ENCODE peak calls at places on chromosomes 2 and 18, in five cellular contexts. R is heart right ventricle; Z is IMR-90; S is CD8-positive, alpha-beta T cell; O is AG09309. X is an unnamed sample.

GRCh38 chr18:66495844-66496243 is 108.0 kb downstream of the CDH19 start:
- DNase-seq in R (peak), Z (no peak), S (no peak), O (no peak), X (no peak)

GRCh38 chr2:37610638-37611289 is 60.7 kb downstream of the CDC42EP3 start:
- DNase-seq in R (no peak), Z (no peak), S (no peak), O (peak), X (peak)

GRCh38 chr2:231463698-231464575 is at the start of gene NCL:
- DNase-seq in R (peak), Z (peak), S (peak), O (peak), X (peak)

GRCh38 chr2:144942516-144943256 is 422.8 kb upstream of the ZEB2 start:
- DNase-seq in R (no peak), Z (peak), S (no peak), O (no peak), X (peak)

GRCh38 chr2:134718956-134719814 is at the start of gene TMEM163:
- DNase-seq in R (peak), Z (no peak), S (peak), O (no peak), X (no peak)

GRCh38 chr18:13246591-13246990 is 28.0 kb downstream of the LDLRAD4 start:
- DNase-seq in R (no peak), Z (no peak), S (no peak), O (no peak), X (no peak)

GRCh38 chr2:218009191-218010114 is 6.7 kb upstream of the TNS1 start:
- DNase-seq in R (no peak), Z (no peak), S (no peak), O (no peak), X (no peak)

GRCh38 chr2:232772540-232772939 is 3.8 kb downstream of the KCNJ13 start:
- DNase-seq in R (no peak), Z (no peak), S (no peak), O (no peak), X (no peak)

GRCh38 chr2:27715318-27716165 is 51.9 kb downstream of the SLC4A1AP start:
- DNase-seq in R (peak), Z (peak), S (peak), O (no peak), X (peak)

GRCh38 chr2:203533696-203534471 is 1.2 kb downstream of the RAPH1 start:
- DNase-seq in R (no peak), Z (peak), S (no peak), O (peak), X (peak)

GRCh38 chr2:121185571-121186074 is 99.4 kb downstream of the TFCP2L1 start:
- DNase-seq in R (no peak), Z (no peak), S (no peak), O (no peak), X (no peak)

GRCh38 chr18:42559292-42559691 is 556.2 kb downstream of the RIT2 start:
- DNase-seq in R (no peak), Z (no peak), S (no peak), O (no peak), X (no peak)

GRCh38 chr2:98180456-98180855 is 93.5 kb downstream of the VWA3B start:
- DNase-seq in R (no peak), Z (no peak), S (no peak), O (no peak), X (no peak)

GRCh38 chr2:98172951-98173350 is 86.0 kb downstream of the VWA3B start:
- DNase-seq in R (no peak), Z (no peak), S (no peak), O (no peak), X (no peak)

GRCh38 chr2:98170076-98170475 is 83.1 kb downstream of the VWA3B start:
- DNase-seq in R (no peak), Z (no peak), S (no peak), O (no peak), X (no peak)

GRCh38 chr2:98172150-98172765 is 85.3 kb downstream of the VWA3B start:
- DNase-seq in R (peak), Z (no peak), S (no peak), O (no peak), X (no peak)

DNA sequence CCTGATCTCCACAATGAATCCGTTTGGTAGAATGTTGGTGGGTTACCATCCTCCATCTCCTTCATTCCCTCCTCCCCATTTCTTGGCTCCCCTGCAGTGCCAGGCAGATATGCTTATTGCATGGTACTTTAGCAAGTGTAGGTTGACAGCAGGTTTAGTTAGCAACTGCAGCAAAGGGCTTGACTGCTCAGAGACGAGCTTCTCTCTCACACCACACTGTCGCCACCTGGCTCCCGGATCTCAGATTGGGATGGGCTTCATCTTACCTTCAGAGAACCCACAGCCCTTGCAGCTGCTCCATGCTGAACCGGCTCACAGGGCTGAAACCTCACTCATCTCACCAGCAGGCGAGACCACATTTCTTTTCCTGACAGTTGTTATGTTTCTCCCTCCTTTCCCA is 88.8 kb downstream of the VWA3B start:
- DNase-seq in R (no peak), Z (no peak), S (no peak), O (no peak), X (no peak)
- TF ChIP-seq CTCF in R (peak), Z (no peak), S (no peak), O (no peak), X (no peak)

DNA sequence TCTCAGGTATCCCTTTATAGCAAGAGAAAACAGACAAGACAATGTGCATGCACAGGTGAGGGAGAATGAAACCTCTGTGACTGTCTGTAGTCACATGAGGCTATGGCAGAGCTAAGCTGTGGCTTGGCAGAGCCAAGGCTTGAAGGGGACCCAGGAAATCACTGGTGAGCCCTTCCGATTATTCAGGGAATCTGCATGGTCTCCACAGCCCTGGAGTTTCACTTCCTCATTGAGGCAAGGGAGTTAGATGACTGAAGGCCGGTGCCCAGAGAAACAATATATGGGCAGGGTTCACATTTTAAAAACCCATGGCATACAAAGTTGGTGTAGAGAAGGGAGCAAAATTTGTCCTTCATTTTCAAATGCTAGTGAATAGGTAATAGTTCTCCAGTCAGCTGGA is 144.4 kb upstream of the REV1 start:
- DNase-seq in R (no peak), Z (no peak), S (no peak), O (no peak), X (no peak)
- H3K4me3 ChIP-seq in R (no peak), Z (no peak), S (no peak), O (no peak), X (no peak)

GRCh38 chr2:10221443-10221842 is 81.3 kb upstream of the HPCAL1 start:
- DNase-seq in R (no peak), Z (no peak), S (no peak), O (no peak), X (no peak)

GRCh38 chr2:10223471-10223870 is 79.2 kb upstream of the HPCAL1 start:
- DNase-seq in R (no peak), Z (no peak), S (no peak), O (no peak), X (no peak)

GRCh38 chr2:10220516-10221391 is 82.0 kb upstream of the HPCAL1 start:
- DNase-seq in R (no peak), Z (peak), S (no peak), O (peak), X (peak)

GRCh38 chr2:10223932-10224720 is 78.6 kb upstream of the HPCAL1 start:
- DNase-seq in R (no peak), Z (no peak), S (no peak), O (no peak), X (no peak)

DNA sequence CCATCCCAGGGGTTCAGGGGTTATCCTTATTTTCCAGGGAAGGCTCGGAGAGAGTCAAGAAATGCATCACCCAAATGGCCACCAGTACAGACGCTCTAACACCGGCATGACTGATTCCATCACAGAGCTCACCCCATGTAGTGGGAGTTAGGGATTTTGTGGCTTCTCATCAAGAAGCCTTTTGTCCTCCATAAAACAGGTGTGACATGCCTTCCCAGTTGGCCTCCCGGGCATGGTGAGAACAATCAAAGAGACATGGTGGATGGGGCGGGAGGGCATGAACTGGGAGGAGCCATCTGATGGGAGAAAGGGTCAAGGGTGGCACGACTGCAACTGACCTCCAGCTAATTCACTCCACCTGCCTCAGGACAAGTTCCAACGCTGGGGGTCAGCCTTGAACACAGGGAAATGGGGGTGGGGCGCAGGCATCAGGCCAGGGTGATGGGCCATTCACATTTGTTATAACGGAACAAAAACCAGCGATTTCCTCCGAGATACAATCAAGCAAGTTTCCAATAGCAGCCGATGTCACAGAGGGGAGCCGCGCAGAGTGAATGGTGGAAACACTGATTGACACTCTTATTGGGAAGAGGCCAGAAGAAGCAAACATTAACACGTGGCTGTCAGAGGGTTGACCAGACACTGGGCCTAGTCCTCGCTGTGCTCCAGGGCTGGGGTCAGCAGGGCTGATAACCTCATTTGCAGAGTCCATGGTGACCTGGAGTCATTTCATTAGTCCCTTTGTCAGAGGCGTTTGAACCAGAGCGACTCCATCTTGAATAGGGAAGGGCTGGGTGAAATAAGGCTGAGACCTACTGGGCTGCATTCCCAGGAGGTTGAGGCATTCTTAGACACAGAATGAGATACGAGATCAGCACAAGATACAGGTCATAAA is 80.5 kb upstream of the HPCAL1 start:
- DNase-seq in R (no peak), Z (no peak), S (no peak), O (no peak), X (no peak)
- TF ChIP-seq CTCF in R (no peak), Z (no peak), S (no peak), O (no peak), X (no peak)

GRCh38 chr18:69956037-69956436 is 8.4 kb upstream of the CD226 start:
- DNase-seq in R (no peak), Z (no peak), S (no peak), O (peak), X (no peak)
- H3K4me3 ChIP-seq in R (no peak), Z (no peak), S (peak), O (no peak), X (no peak)

DNA sequence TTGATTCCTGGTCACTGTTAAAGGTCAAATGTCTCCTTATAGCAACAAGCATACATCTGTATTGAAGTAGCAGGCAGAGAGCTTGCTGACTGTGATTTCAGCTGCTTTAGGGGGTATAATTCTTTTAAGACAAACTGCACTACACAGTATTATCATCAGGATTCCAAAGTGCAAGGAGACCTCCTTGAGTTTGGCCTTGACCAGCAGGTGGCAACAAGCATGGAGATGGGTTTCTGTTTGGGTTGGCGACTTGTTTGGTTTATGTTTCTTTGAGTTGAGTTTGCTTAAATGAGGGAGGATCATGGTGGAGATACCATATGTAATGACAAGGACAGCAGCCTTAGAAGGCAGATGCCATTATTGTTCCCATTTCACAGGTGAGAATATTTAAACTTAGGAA is 681.0 kb upstream of the ID2 start:
- DNase-seq in R (no peak), Z (peak), S (no peak), O (no peak), X (peak)
- TF ChIP-seq CTCF in R (peak), Z (peak), S (no peak), O (no peak), X (peak)

GRCh38 chr18:25247725-25248124 is 104.2 kb downstream of the ZNF521 start:
- DNase-seq in R (no peak), Z (peak), S (no peak), O (no peak), X (peak)
- H3K4me3 ChIP-seq in R (no peak), Z (no peak), S (no peak), O (no peak), X (no peak)

GRCh38 chr2:118269408-118270051 is 181.3 kb downstream of the INSIG2 start:
- DNase-seq in R (no peak), Z (no peak), S (no peak), O (no peak), X (no peak)
- TF ChIP-seq CTCF in R (no peak), Z (no peak), S (no peak), O (no peak), X (no peak)